ENCODE peak calls at places on chromosomes 2 and 18, in six cellular contexts. One of them, this sample, is unnamed.

GRCh38 chr18:62329676-62330454 is 4.8 kb downstream of the TNFRSF11A start:
- DNase-seq in activated T-cell treated with anti-CD3 and anti-CD28 coated beads for 1 hour: no peak
- DNase-seq in GM10248: no peak
- DNase-seq in cardiac muscle cell: peak; percentile 63
- DNase-seq in sciatic nerve: no peak
- DNase-seq in G401: no peak
- DNase-seq in this sample: no peak

GRCh38 chr2:207221731-207222130 is 56.0 kb upstream of the KLF7 start:
- DNase-seq in G401: peak; percentile 72
- DNase-seq in GM10248: no peak
- DNase-seq in sciatic nerve: no peak
- DNase-seq in activated T-cell treated with anti-CD3 and anti-CD28 coated beads for 1 hour: no peak
- DNase-seq in cardiac muscle cell: no peak
- DNase-seq in this sample: no peak

GRCh38 chr18:79540161-79540913 is 139.3 kb upstream of the CTDP1 start:
- DNase-seq in GM10248: no peak
- DNase-seq in activated T-cell treated with anti-CD3 and anti-CD28 coated beads for 1 hour: no peak
- DNase-seq in G401: no peak
- DNase-seq in cardiac muscle cell: no peak
- DNase-seq in sciatic nerve: peak; percentile 52
- DNase-seq in this sample: no peak

GRCh38 chr2:203996692-203997091 is 60.1 kb downstream of the ICOS start:
- DNase-seq in G401: no peak
- DNase-seq in GM10248: no peak
- DNase-seq in cardiac muscle cell: no peak
- DNase-seq in activated T-cell treated with anti-CD3 and anti-CD28 coated beads for 1 hour: no peak
- DNase-seq in sciatic nerve: no peak
- DNase-seq in this sample: no peak

GRCh38 chr2:173841110-173841509 is 124.1 kb downstream of the SP3 start:
- DNase-seq in GM10248: no peak
- DNase-seq in sciatic nerve: no peak
- DNase-seq in G401: no peak
- DNase-seq in cardiac muscle cell: no peak
- DNase-seq in activated T-cell treated with anti-CD3 and anti-CD28 coated beads for 1 hour: no peak
- DNase-seq in this sample: no peak

GRCh38 chr2:230938516-230939065 is 13.5 kb upstream of the GPR55 start:
- DNase-seq in activated T-cell treated with anti-CD3 and anti-CD28 coated beads for 1 hour: no peak
- DNase-seq in sciatic nerve: no peak
- DNase-seq in G401: no peak
- DNase-seq in cardiac muscle cell: no peak
- DNase-seq in GM10248: no peak
- DNase-seq in this sample: no peak

GRCh38 chr18:55510809-55511208 is 77.2 kb downstream of the TCF4 start:
- DNase-seq in GM10248: no peak
- DNase-seq in activated T-cell treated with anti-CD3 and anti-CD28 coated beads for 1 hour: no peak
- DNase-seq in G401: no peak
- DNase-seq in sciatic nerve: no peak
- DNase-seq in cardiac muscle cell: peak; percentile 92
- DNase-seq in this sample: no peak

GRCh38 chr2:30527411-30527810 is 80.4 kb downstream of the LCLAT1 start:
- DNase-seq in activated T-cell treated with anti-CD3 and anti-CD28 coated beads for 1 hour: no peak
- DNase-seq in GM10248: no peak
- DNase-seq in G401: no peak
- DNase-seq in sciatic nerve: no peak
- DNase-seq in cardiac muscle cell: no peak
- DNase-seq in this sample: no peak

GRCh38 chr2:220687231-220687843 is 884.8 kb downstream of the EPHA4 start:
- DNase-seq in sciatic nerve: peak; percentile 83
- DNase-seq in GM10248: peak; percentile 41
- DNase-seq in G401: peak; percentile 78
- DNase-seq in activated T-cell treated with anti-CD3 and anti-CD28 coated beads for 1 hour: peak; percentile 48
- DNase-seq in cardiac muscle cell: peak; percentile 72
- DNase-seq in this sample: peak; percentile 16

GRCh38 chr2:170005702-170006101 is 172.2 kb upstream of the MYO3B start:
- DNase-seq in activated T-cell treated with anti-CD3 and anti-CD28 coated beads for 1 hour: no peak
- DNase-seq in GM10248: no peak
- DNase-seq in sciatic nerve: no peak
- DNase-seq in G401: peak; percentile 38
- DNase-seq in cardiac muscle cell: peak; percentile 14
- DNase-seq in this sample: no peak

GRCh38 chr2:222320441-222321395 is 21.9 kb upstream of the PAX3 start:
- DNase-seq in activated T-cell treated with anti-CD3 and anti-CD28 coated beads for 1 hour: no peak
- DNase-seq in G401: peak; percentile 54
- DNase-seq in cardiac muscle cell: peak; percentile 43
- DNase-seq in GM10248: no peak
- DNase-seq in sciatic nerve: peak; percentile 58
- DNase-seq in this sample: no peak

GRCh38 chr2:182868049-182868422 is 1.6 kb upstream of the FRZB start:
- DNase-seq in cardiac muscle cell: no peak
- DNase-seq in G401: no peak
- DNase-seq in sciatic nerve: no peak
- DNase-seq in GM10248: peak; percentile 11
- DNase-seq in activated T-cell treated with anti-CD3 and anti-CD28 coated beads for 1 hour: no peak
- DNase-seq in this sample: no peak

GRCh38 chr2:149648282-149649030 is 60.9 kb upstream of the MMADHC start:
- DNase-seq in G401: peak; percentile 47
- DNase-seq in GM10248: no peak
- DNase-seq in sciatic nerve: no peak
- DNase-seq in activated T-cell treated with anti-CD3 and anti-CD28 coated beads for 1 hour: no peak
- DNase-seq in cardiac muscle cell: peak; percentile 99
- DNase-seq in this sample: no peak

GRCh38 chr18:26579941-26580618 is 31.7 kb upstream of the KCTD1 start:
- DNase-seq in sciatic nerve: no peak
- DNase-seq in activated T-cell treated with anti-CD3 and anti-CD28 coated beads for 1 hour: no peak
- DNase-seq in cardiac muscle cell: no peak
- DNase-seq in G401: no peak
- DNase-seq in GM10248: no peak
- DNase-seq in this sample: no peak

GRCh38 chr2:149098722-149099121 is 60.2 kb downstream of the LYPD6B start:
- DNase-seq in GM10248: no peak
- DNase-seq in cardiac muscle cell: peak; percentile 25
- DNase-seq in activated T-cell treated with anti-CD3 and anti-CD28 coated beads for 1 hour: no peak
- DNase-seq in sciatic nerve: no peak
- DNase-seq in G401: no peak
- DNase-seq in this sample: no peak

GRCh38 chr2:191915750-191916149 is 68.9 kb upstream of the CAVIN2 start:
- DNase-seq in GM10248: no peak
- DNase-seq in sciatic nerve: no peak
- DNase-seq in G401: no peak
- DNase-seq in activated T-cell treated with anti-CD3 and anti-CD28 coated beads for 1 hour: no peak
- DNase-seq in cardiac muscle cell: no peak
- DNase-seq in this sample: no peak

GRCh38 chr2:160209457-160209856 is 9.4 kb upstream of the ITGB6 start:
- DNase-seq in sciatic nerve: no peak
- DNase-seq in cardiac muscle cell: peak; percentile 91
- DNase-seq in activated T-cell treated with anti-CD3 and anti-CD28 coated beads for 1 hour: no peak
- DNase-seq in GM10248: no peak
- DNase-seq in G401: no peak
- DNase-seq in this sample: no peak

GRCh38 chr2:6011871-6012380 is 319.7 kb downstream of the SOX11 start:
- DNase-seq in activated T-cell treated with anti-CD3 and anti-CD28 coated beads for 1 hour: no peak
- DNase-seq in sciatic nerve: no peak
- DNase-seq in G401: no peak
- DNase-seq in cardiac muscle cell: no peak
- DNase-seq in GM10248: no peak
- DNase-seq in this sample: no peak

GRCh38 chr2:21787931-21788330 is 664.2 kb downstream of the TDRD15 start:
- DNase-seq in cardiac muscle cell: no peak
- DNase-seq in activated T-cell treated with anti-CD3 and anti-CD28 coated beads for 1 hour: no peak
- DNase-seq in sciatic nerve: no peak
- DNase-seq in G401: no peak
- DNase-seq in GM10248: no peak
- DNase-seq in this sample: no peak

GRCh38 chr2:43174368-43175186 is 51.8 kb downstream of the ZFP36L2 start:
- DNase-seq in activated T-cell treated with anti-CD3 and anti-CD28 coated beads for 1 hour: peak; percentile 56
- DNase-seq in G401: no peak
- DNase-seq in cardiac muscle cell: peak; percentile 23
- DNase-seq in sciatic nerve: no peak
- DNase-seq in GM10248: peak; percentile 85
- DNase-seq in this sample: peak; percentile 86

GRCh38 chr2:125684932-125685331 is 971.0 kb upstream of the GYPC start:
- DNase-seq in activated T-cell treated with anti-CD3 and anti-CD28 coated beads for 1 hour: no peak
- DNase-seq in cardiac muscle cell: no peak
- DNase-seq in G401: no peak
- DNase-seq in sciatic nerve: no peak
- DNase-seq in GM10248: no peak
- DNase-seq in this sample: no peak

GRCh38 chr2:169065864-169066507 is 3.4 kb upstream of the DHRS9 start:
- DNase-seq in cardiac muscle cell: no peak
- DNase-seq in activated T-cell treated with anti-CD3 and anti-CD28 coated beads for 1 hour: no peak
- DNase-seq in GM10248: no peak
- DNase-seq in G401: no peak
- DNase-seq in sciatic nerve: no peak
- DNase-seq in this sample: no peak

GRCh38 chr18:37476182-37476581 is 89.4 kb downstream of the CELF4 start:
- DNase-seq in sciatic nerve: no peak
- DNase-seq in cardiac muscle cell: peak; percentile 54
- DNase-seq in G401: no peak
- DNase-seq in activated T-cell treated with anti-CD3 and anti-CD28 coated beads for 1 hour: no peak
- DNase-seq in GM10248: peak; percentile 59
- DNase-seq in this sample: peak; percentile 23

GRCh38 chr18:11668441-11669169 is 20.5 kb upstream of the GNAL start:
- DNase-seq in activated T-cell treated with anti-CD3 and anti-CD28 coated beads for 1 hour: no peak
- DNase-seq in G401: no peak
- DNase-seq in cardiac muscle cell: no peak
- DNase-seq in GM10248: no peak
- DNase-seq in sciatic nerve: no peak
- DNase-seq in this sample: no peak

GRCh38 chr2:237732790-237733349 is 65.7 kb upstream of the RBM44 start:
- DNase-seq in sciatic nerve: no peak
- DNase-seq in G401: no peak
- DNase-seq in activated T-cell treated with anti-CD3 and anti-CD28 coated beads for 1 hour: no peak
- DNase-seq in cardiac muscle cell: no peak
- DNase-seq in GM10248: no peak
- DNase-seq in this sample: no peak

GRCh38 chr2:43136862-43137261 is 89.5 kb downstream of the ZFP36L2 start:
- DNase-seq in activated T-cell treated with anti-CD3 and anti-CD28 coated beads for 1 hour: peak; percentile 67
- DNase-seq in cardiac muscle cell: no peak
- DNase-seq in G401: no peak
- DNase-seq in GM10248: peak; percentile 28
- DNase-seq in sciatic nerve: no peak
- DNase-seq in this sample: no peak

GRCh38 chr2:120736202-120736954 is 710 bp downstream of the GLI2 start:
- DNase-seq in G401: no peak
- DNase-seq in cardiac muscle cell: no peak
- DNase-seq in sciatic nerve: peak; percentile 77
- DNase-seq in GM10248: no peak
- DNase-seq in activated T-cell treated with anti-CD3 and anti-CD28 coated beads for 1 hour: no peak
- DNase-seq in this sample: no peak

GRCh38 chr2:187552381-187552780 is 1.9 kb downstream of the TFPI start:
- DNase-seq in cardiac muscle cell: no peak
- DNase-seq in G401: no peak
- DNase-seq in sciatic nerve: no peak
- DNase-seq in GM10248: no peak
- DNase-seq in activated T-cell treated with anti-CD3 and anti-CD28 coated beads for 1 hour: no peak
- DNase-seq in this sample: no peak

GRCh38 chr2:9240745-9241144 is 34.1 kb downstream of the ASAP2 start:
- DNase-seq in G401: no peak
- DNase-seq in GM10248: no peak
- DNase-seq in activated T-cell treated with anti-CD3 and anti-CD28 coated beads for 1 hour: no peak
- DNase-seq in cardiac muscle cell: no peak
- DNase-seq in sciatic nerve: no peak
- DNase-seq in this sample: no peak

GRCh38 chr2:237205111-237205541 is 119.4 kb downstream of the COPS8 start:
- DNase-seq in cardiac muscle cell: peak; percentile 60
- DNase-seq in G401: no peak
- DNase-seq in GM10248: no peak
- DNase-seq in activated T-cell treated with anti-CD3 and anti-CD28 coated beads for 1 hour: no peak
- DNase-seq in sciatic nerve: no peak
- DNase-seq in this sample: no peak

GRCh38 chr2:175097297-175097696 is 70.7 kb downstream of the ATF2 start:
- DNase-seq in sciatic nerve: no peak
- DNase-seq in cardiac muscle cell: peak; percentile 4
- DNase-seq in G401: no peak
- DNase-seq in activated T-cell treated with anti-CD3 and anti-CD28 coated beads for 1 hour: no peak
- DNase-seq in GM10248: no peak
- DNase-seq in this sample: no peak

GRCh38 chr2:217993055-217993645 is 9.6 kb downstream of the TNS1 start:
- DNase-seq in GM10248: no peak
- DNase-seq in cardiac muscle cell: peak; percentile 76
- DNase-seq in sciatic nerve: no peak
- DNase-seq in G401: no peak
- DNase-seq in activated T-cell treated with anti-CD3 and anti-CD28 coated beads for 1 hour: no peak
- DNase-seq in this sample: no peak

GRCh38 chr2:70656421-70657010 is 102.9 kb upstream of the TGFA start:
- DNase-seq in activated T-cell treated with anti-CD3 and anti-CD28 coated beads for 1 hour: peak; percentile 14
- DNase-seq in sciatic nerve: no peak
- DNase-seq in cardiac muscle cell: no peak
- DNase-seq in GM10248: no peak
- DNase-seq in G401: no peak
- DNase-seq in this sample: no peak

GRCh38 chr2:236107971-236108625 is 60.1 kb downstream of the GBX2 start:
- DNase-seq in G401: no peak
- DNase-seq in sciatic nerve: no peak
- DNase-seq in cardiac muscle cell: no peak
- DNase-seq in activated T-cell treated with anti-CD3 and anti-CD28 coated beads for 1 hour: no peak
- DNase-seq in GM10248: no peak
- DNase-seq in this sample: no peak

GRCh38 chr2:1518891-1519530 is 105.7 kb downstream of the TPO start:
- DNase-seq in sciatic nerve: peak; percentile 45
- DNase-seq in GM10248: no peak
- DNase-seq in cardiac muscle cell: peak; percentile 4
- DNase-seq in activated T-cell treated with anti-CD3 and anti-CD28 coated beads for 1 hour: no peak
- DNase-seq in G401: no peak
- DNase-seq in this sample: no peak

GRCh38 chr18:2572144-2572682 is 856 bp downstream of the NDC80 start:
- DNase-seq in GM10248: no peak
- DNase-seq in G401: no peak
- DNase-seq in activated T-cell treated with anti-CD3 and anti-CD28 coated beads for 1 hour: no peak
- DNase-seq in sciatic nerve: no peak
- DNase-seq in cardiac muscle cell: no peak
- DNase-seq in this sample: no peak

GRCh38 chr2:215750763-215751162 is 262.6 kb downstream of the MREG start:
- DNase-seq in GM10248: no peak
- DNase-seq in activated T-cell treated with anti-CD3 and anti-CD28 coated beads for 1 hour: no peak
- DNase-seq in cardiac muscle cell: no peak
- DNase-seq in G401: no peak
- DNase-seq in sciatic nerve: no peak
- DNase-seq in this sample: no peak